ENCODE peak calls at places on chromosomes 7 and 10, in eight cellular contexts. A is breast epithelium, K is stomach, X is ascending aorta, S is left ventricle myocardium inferior, G is spleen, W is mammary epithelial cell, E is GM13977. T is an unnamed sample.
A peak's percentile ranks its signal among the peaks of the same experiment; 100 is the strongest.

GRCh38 chr7:25804154-25804553 is 347.8 kb upstream of the NFE2L3 start:
- DNase-seq in S (no peak), K (no peak), G (no peak), A (no peak), E (no peak), W (peak; percentile 94), X (no peak), T (no peak)

GRCh38 chr10:119337796-119338432 is 130.5 kb downstream of the GRK5 start:
- DNase-seq in G (no peak), E (no peak), X (no peak), A (no peak), S (no peak), K (no peak), W (no peak), T (no peak)

GRCh38 chr10:90751107-90751997 is 106.5 kb downstream of the HTR7 start:
- DNase-seq in K (no peak), X (no peak), S (no peak), G (no peak), W (peak; percentile 46), A (peak; percentile 39), E (peak; percentile 44), T (no peak)

GRCh38 chr7:110521357-110521756 is 569.6 kb upstream of the LRRN3 start:
- DNase-seq in X (no peak), S (no peak), W (no peak), K (no peak), A (no peak), G (no peak), E (no peak), T (no peak)

GRCh38 chr10:56911906-56912480 is 550.9 kb upstream of the ZWINT start:
- DNase-seq in S (no peak), K (no peak), W (no peak), G (no peak), E (no peak), X (no peak), A (no peak), T (no peak)

GRCh38 chr10:88154596-88155250 is 291.3 kb downstream of the PTEN start:
- DNase-seq in S (no peak), W (no peak), K (no peak), E (no peak), A (no peak), X (no peak), G (no peak), T (no peak)

GRCh38 chr7:151251328-151251925 is 2.9 kb upstream of the SMARCD3 start:
- DNase-seq in E (no peak), S (peak; percentile 76), G (no peak), K (peak; percentile 55), X (peak; percentile 81), W (peak; percentile 33), A (no peak), T (no peak)

GRCh38 chr7:131625817-131626372 is 69.5 kb upstream of the PODXL start:
- DNase-seq in A (no peak), X (no peak), S (peak; percentile 64), E (no peak), K (no peak), W (peak; percentile 61), G (no peak), T (no peak)

GRCh38 chr10:3398825-3399646 is 226.5 kb upstream of the PITRM1 start:
- DNase-seq in G (peak; percentile 72), S (peak; percentile 40), E (no peak), A (peak; percentile 55), X (no peak), K (no peak), W (peak; percentile 76), T (no peak)

GRCh38 chr10:70747192-70747965 is 37.8 kb downstream of the TBATA start:
- DNase-seq in S (no peak), G (peak; percentile 61), W (no peak), A (no peak), X (no peak), K (no peak), E (no peak), T (no peak)

GRCh38 chr7:153388611-153389010 is 629.1 kb downstream of the ACTR3B start:
- DNase-seq in A (no peak), W (no peak), K (no peak), E (no peak), S (no peak), G (no peak), X (no peak), T (peak; percentile 73)

GRCh38 chr10:122113161-122113944 is 124.4 kb downstream of the TACC2 start:
- DNase-seq in X (peak; percentile 87), K (peak; percentile 69), E (peak; percentile 71), A (peak; percentile 62), W (peak; percentile 58), G (peak; percentile 78), S (peak; percentile 73), T (peak; percentile 90)

GRCh38 chr10:91287912-91288311 is 67.4 kb downstream of the PCGF5 start:
- DNase-seq in X (no peak), G (no peak), S (no peak), K (no peak), W (no peak), E (no peak), A (no peak), T (no peak)

GRCh38 chr7:118109607-118110006 is 74.4 kb upstream of the LSM8 start:
- DNase-seq in A (no peak), K (no peak), E (no peak), S (no peak), X (no peak), G (no peak), W (peak; percentile 63), T (no peak)

GRCh38 chr7:13467111-13467547 is 522.3 kb downstream of the ETV1 start:
- DNase-seq in W (no peak), S (no peak), G (no peak), E (no peak), A (no peak), X (no peak), K (no peak), T (no peak)

GRCh38 chr10:2933519-2933918 is 133.8 kb upstream of the PFKP start:
- DNase-seq in S (no peak), A (no peak), G (no peak), K (no peak), X (no peak), W (no peak), E (no peak), T (no peak)

GRCh38 chr10:37952926-37953325 is 23.5 kb downstream of the ZNF25 start:
- DNase-seq in E (no peak), W (no peak), X (no peak), A (no peak), K (no peak), G (no peak), S (no peak), T (no peak)

GRCh38 chr7:130006771-130007170 is 44.4 kb downstream of the ZC3HC1 start:
- DNase-seq in G (peak; percentile 59), W (no peak), K (no peak), A (no peak), S (no peak), E (no peak), X (no peak), T (no peak)

DNA sequence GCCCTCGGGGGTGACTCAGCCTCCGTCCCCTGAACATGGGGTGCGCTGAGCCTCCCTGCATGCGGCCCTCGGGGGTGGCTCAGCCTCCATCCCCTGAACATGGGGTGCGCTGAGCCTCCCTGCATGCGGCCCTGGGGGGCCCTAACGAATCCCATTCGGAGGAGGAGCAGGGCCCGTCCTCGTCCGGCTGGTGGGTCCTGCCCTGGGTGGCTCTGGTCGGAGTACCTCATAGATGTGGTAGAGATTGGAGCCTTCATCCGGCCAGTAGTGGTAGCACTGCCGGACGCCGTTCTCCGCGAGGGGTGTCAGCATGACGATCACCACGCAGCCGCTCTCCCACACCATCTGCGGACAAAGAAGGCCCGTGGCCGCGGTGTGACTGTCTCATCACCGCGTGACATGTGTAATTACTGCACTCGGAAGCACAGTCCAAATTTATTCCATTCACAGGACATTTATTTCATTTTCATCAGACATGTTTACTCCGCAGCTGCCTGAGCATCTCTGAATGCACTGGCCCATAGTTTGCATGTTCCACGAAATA is 241.1 kb downstream of the DNAJB6 start:
- DNase-seq in G (peak; percentile 75), X (no peak), E (no peak), S (no peak), K (no peak), A (no peak), W (no peak), T (no peak)
- TF ChIP-seq CTCF in G (no peak), X (no peak), E (no peak), S (no peak), K (no peak), A (no peak), W (no peak), T (no peak)

GRCh38 chr7:55572378-55573233 is at the start of gene VOPP1:
- DNase-seq in W (peak; percentile 54), A (no peak), G (peak; percentile 94), E (peak; percentile 93), X (peak; percentile 82), K (peak; percentile 66), S (peak; percentile 69), T (no peak)
- TF ChIP-seq CTCF in W (no peak), A (no peak), G (no peak), E (peak; percentile 19), X (peak; percentile 38), K (no peak), S (no peak), T (no peak)

GRCh38 chr10:7887417-7887816 is 69.1 kb downstream of the TAF3 start:
- DNase-seq in K (no peak), X (no peak), E (no peak), A (no peak), W (no peak), S (no peak), G (no peak), T (no peak)
- TF ChIP-seq CTCF in K (no peak), X (no peak), E (no peak), A (no peak), W (no peak), S (no peak), G (no peak), T (no peak)

GRCh38 chr7:81618400-81619014 is 151.3 kb downstream of the HGF start:
- DNase-seq in S (no peak), K (no peak), G (no peak), W (peak; percentile 92), E (no peak), A (no peak), X (peak; percentile 72), T (no peak)

GRCh38 chr7:81621893-81622292 is 148.0 kb downstream of the HGF start:
- DNase-seq in G (no peak), W (no peak), X (no peak), A (no peak), K (no peak), E (no peak), S (no peak), T (no peak)

GRCh38 chr7:81611040-81611439 is 158.8 kb downstream of the HGF start:
- DNase-seq in A (no peak), S (no peak), X (no peak), W (no peak), E (no peak), G (peak; percentile 65), K (no peak), T (no peak)

GRCh38 chr7:81611805-81612204 is 158.0 kb downstream of the HGF start:
- DNase-seq in X (no peak), K (no peak), A (no peak), G (no peak), S (no peak), W (no peak), E (no peak), T (no peak)

DNA sequence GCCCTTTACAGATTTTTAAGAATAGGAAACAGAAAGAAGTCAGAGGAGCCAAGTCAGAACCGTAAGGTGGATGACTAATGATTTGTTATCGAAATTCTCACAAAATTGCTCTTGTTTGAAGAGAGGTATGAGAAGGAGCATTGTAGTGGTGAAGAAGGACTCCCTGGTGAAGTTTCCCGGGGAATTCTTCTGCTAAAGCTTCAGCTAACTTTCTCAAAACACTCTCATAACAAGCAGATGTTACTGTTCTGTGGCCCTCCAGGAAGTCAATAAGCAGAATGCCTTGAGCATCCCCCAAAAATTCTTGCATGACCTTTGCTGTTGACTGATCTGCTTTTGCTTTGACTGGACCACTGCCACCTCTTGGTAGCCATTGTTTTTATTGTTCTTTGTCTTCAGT is 152.9 kb downstream of the HGF start:
- DNase-seq in A (no peak), K (no peak), X (no peak), E (no peak), W (peak; percentile 88), S (no peak), G (no peak), T (no peak)
- TF ChIP-seq CTCF in A (no peak), K (no peak), X (no peak), E (no peak), W (peak; percentile 2), S (no peak), G (no peak), T (no peak)